ENCODE peak calls at places on chromosomes 11 and 22, in nine cellular contexts. One of them, this sample, is unnamed. For H3K4me1 and H3K9me3, the result is how much of the 10 kb centered on the place peaks cover.

GRCh38 chr11:78228467-78228866 is 39.7 kb downstream of the USP35 start:
- DNase-seq in tibial artery: no peak
- DNase-seq in PC-3: peak
- DNase-seq in left ventricle myocardium inferior: no peak
- DNase-seq in A673: peak
- DNase-seq in CD8-positive, alpha-beta T cell: no peak
- DNase-seq in K562: peak
- DNase-seq in HCT116: peak
- DNase-seq in osteoblast: no peak
- DNase-seq in this sample: no peak

GRCh38 chr11:83063073-83063754 is 8.5 kb downstream of the RAB30 start:
- DNase-seq in tibial artery: no peak
- DNase-seq in PC-3: peak
- DNase-seq in left ventricle myocardium inferior: no peak
- DNase-seq in A673: peak
- DNase-seq in CD8-positive, alpha-beta T cell: no peak
- DNase-seq in K562: no peak
- DNase-seq in HCT116: no peak
- DNase-seq in osteoblast: peak
- DNase-seq in this sample: no peak

GRCh38 chr22:45504703-45505341 is 2.1 kb downstream of the FBLN1 start:
- DNase-seq in tibial artery: peak
- DNase-seq in PC-3: no peak
- DNase-seq in left ventricle myocardium inferior: peak
- DNase-seq in A673: peak
- DNase-seq in CD8-positive, alpha-beta T cell: no peak
- DNase-seq in K562: no peak
- DNase-seq in HCT116: no peak
- DNase-seq in osteoblast: peak
- DNase-seq in this sample: no peak

GRCh38 chr11:131041331-131042040 is 125.2 kb upstream of the SNX19 start:
- DNase-seq in tibial artery: no peak
- DNase-seq in PC-3: peak
- DNase-seq in left ventricle myocardium inferior: no peak
- DNase-seq in A673: no peak
- DNase-seq in CD8-positive, alpha-beta T cell: no peak
- DNase-seq in K562: no peak
- DNase-seq in HCT116: no peak
- DNase-seq in osteoblast: no peak
- DNase-seq in this sample: no peak

GRCh38 chr11:126645206-126645605 is 289.7 kb downstream of the ST3GAL4 start:
- DNase-seq in tibial artery: no peak
- DNase-seq in PC-3: no peak
- DNase-seq in left ventricle myocardium inferior: no peak
- DNase-seq in A673: no peak
- DNase-seq in CD8-positive, alpha-beta T cell: no peak
- DNase-seq in K562: no peak
- DNase-seq in HCT116: no peak
- DNase-seq in osteoblast: peak
- DNase-seq in this sample: no peak

GRCh38 chr11:47388697-47389576 is 10.6 kb upstream of the SPI1 start:
- DNase-seq in tibial artery: no peak
- DNase-seq in PC-3: no peak
- DNase-seq in left ventricle myocardium inferior: no peak
- DNase-seq in A673: no peak
- DNase-seq in CD8-positive, alpha-beta T cell: no peak
- DNase-seq in K562: no peak
- DNase-seq in HCT116: no peak
- DNase-seq in osteoblast: peak
- DNase-seq in this sample: no peak

GRCh38 chr11:117868815-117869642 is 7.4 kb downstream of the FXYD6 start:
- DNase-seq in tibial artery: no peak
- DNase-seq in PC-3: no peak
- DNase-seq in left ventricle myocardium inferior: no peak
- DNase-seq in A673: no peak
- DNase-seq in CD8-positive, alpha-beta T cell: no peak
- DNase-seq in K562: no peak
- DNase-seq in HCT116: no peak
- DNase-seq in osteoblast: no peak
- DNase-seq in this sample: no peak

GRCh38 chr11:104005234-104005855 is 31.1 kb upstream of the DDI1 start:
- DNase-seq in tibial artery: no peak
- DNase-seq in PC-3: peak
- DNase-seq in left ventricle myocardium inferior: no peak
- DNase-seq in A673: no peak
- DNase-seq in CD8-positive, alpha-beta T cell: no peak
- DNase-seq in K562: no peak
- DNase-seq in HCT116: no peak
- DNase-seq in osteoblast: no peak
- DNase-seq in this sample: no peak

GRCh38 chr11:58888579-58888978 is 44.1 kb upstream of the GLYATL2 start:
- DNase-seq in tibial artery: no peak
- DNase-seq in PC-3: no peak
- DNase-seq in left ventricle myocardium inferior: no peak
- DNase-seq in A673: no peak
- DNase-seq in CD8-positive, alpha-beta T cell: no peak
- DNase-seq in K562: no peak
- DNase-seq in HCT116: no peak
- DNase-seq in osteoblast: no peak
- DNase-seq in this sample: no peak

GRCh38 chr11:69881467-69882269 is 62.5 kb upstream of the FGF3 start:
- DNase-seq in tibial artery: no peak
- DNase-seq in PC-3: no peak
- DNase-seq in left ventricle myocardium inferior: peak
- DNase-seq in A673: no peak
- DNase-seq in CD8-positive, alpha-beta T cell: no peak
- DNase-seq in K562: peak
- DNase-seq in HCT116: no peak
- DNase-seq in osteoblast: no peak
- DNase-seq in this sample: peak

GRCh38 chr22:31238057-31238456 is 26.0 kb downstream of the LIMK2 start:
- DNase-seq in tibial artery: no peak
- DNase-seq in PC-3: peak
- DNase-seq in left ventricle myocardium inferior: no peak
- DNase-seq in A673: no peak
- DNase-seq in CD8-positive, alpha-beta T cell: no peak
- DNase-seq in K562: no peak
- DNase-seq in HCT116: no peak
- DNase-seq in osteoblast: no peak
- DNase-seq in this sample: no peak

GRCh38 chr11:44755553-44756505 is 29.1 kb downstream of the TSPAN18 start:
- DNase-seq in tibial artery: peak
- DNase-seq in PC-3: no peak
- DNase-seq in left ventricle myocardium inferior: no peak
- DNase-seq in A673: no peak
- DNase-seq in CD8-positive, alpha-beta T cell: no peak
- DNase-seq in K562: no peak
- DNase-seq in HCT116: no peak
- DNase-seq in osteoblast: no peak
- DNase-seq in this sample: peak

GRCh38 chr11:102361100-102362021 is 14.3 kb downstream of the BIRC2 start:
- DNase-seq in tibial artery: no peak
- DNase-seq in PC-3: no peak
- DNase-seq in left ventricle myocardium inferior: no peak
- DNase-seq in A673: no peak
- DNase-seq in CD8-positive, alpha-beta T cell: peak
- DNase-seq in K562: no peak
- DNase-seq in HCT116: no peak
- DNase-seq in osteoblast: no peak
- DNase-seq in this sample: no peak

GRCh38 chr22:37046589-37046988 is 5.0 kb upstream of the KCTD17 start:
- DNase-seq in tibial artery: no peak
- DNase-seq in PC-3: no peak
- DNase-seq in left ventricle myocardium inferior: no peak
- DNase-seq in A673: no peak
- DNase-seq in CD8-positive, alpha-beta T cell: no peak
- DNase-seq in K562: no peak
- DNase-seq in HCT116: no peak
- DNase-seq in osteoblast: peak
- DNase-seq in this sample: no peak

GRCh38 chr11:73753938-73754337 is 6.9 kb downstream of the RAB6A start:
- DNase-seq in tibial artery: no peak
- DNase-seq in PC-3: no peak
- DNase-seq in left ventricle myocardium inferior: no peak
- DNase-seq in A673: no peak
- DNase-seq in CD8-positive, alpha-beta T cell: no peak
- DNase-seq in K562: no peak
- DNase-seq in HCT116: no peak
- DNase-seq in osteoblast: no peak
- DNase-seq in this sample: no peak

GRCh38 chr11:65425971-65426838 is 3.6 kb downstream of the NEAT1 start:
- DNase-seq in tibial artery: peak
- DNase-seq in PC-3: peak
- DNase-seq in left ventricle myocardium inferior: no peak
- DNase-seq in A673: peak
- DNase-seq in CD8-positive, alpha-beta T cell: no peak
- DNase-seq in K562: peak
- DNase-seq in HCT116: peak
- DNase-seq in osteoblast: no peak
- DNase-seq in this sample: no peak

GRCh38 chr11:90639687-90640086 is 416.8 kb upstream of the CHORDC1 start:
- DNase-seq in tibial artery: no peak
- DNase-seq in PC-3: peak
- DNase-seq in left ventricle myocardium inferior: no peak
- DNase-seq in A673: peak
- DNase-seq in CD8-positive, alpha-beta T cell: no peak
- DNase-seq in K562: no peak
- DNase-seq in HCT116: no peak
- DNase-seq in osteoblast: no peak
- DNase-seq in this sample: no peak

GRCh38 chr11:12826441-12826840 is 152.2 kb downstream of the TEAD1 start:
- DNase-seq in tibial artery: no peak
- DNase-seq in PC-3: no peak
- DNase-seq in left ventricle myocardium inferior: no peak
- DNase-seq in A673: no peak
- DNase-seq in CD8-positive, alpha-beta T cell: no peak
- DNase-seq in K562: no peak
- DNase-seq in HCT116: no peak
- DNase-seq in osteoblast: no peak
- DNase-seq in this sample: no peak

GRCh38 chr22:37222440-37222971 is 10.2 kb upstream of the SSTR3 start:
- DNase-seq in tibial artery: no peak
- DNase-seq in PC-3: no peak
- DNase-seq in left ventricle myocardium inferior: no peak
- DNase-seq in A673: no peak
- DNase-seq in CD8-positive, alpha-beta T cell: no peak
- DNase-seq in K562: no peak
- DNase-seq in HCT116: no peak
- DNase-seq in osteoblast: no peak
- DNase-seq in this sample: no peak

GRCh38 chr11:34564807-34565241 is 51.2 kb upstream of the ELF5 start:
- DNase-seq in tibial artery: peak
- DNase-seq in PC-3: no peak
- DNase-seq in left ventricle myocardium inferior: no peak
- DNase-seq in A673: no peak
- DNase-seq in CD8-positive, alpha-beta T cell: no peak
- DNase-seq in K562: no peak
- DNase-seq in HCT116: no peak
- DNase-seq in osteoblast: no peak
- DNase-seq in this sample: no peak

GRCh38 chr11:71103266-71103665 is 149.1 kb downstream of the SHANK2 start:
- DNase-seq in tibial artery: no peak
- DNase-seq in PC-3: peak
- DNase-seq in left ventricle myocardium inferior: no peak
- DNase-seq in A673: no peak
- DNase-seq in CD8-positive, alpha-beta T cell: no peak
- DNase-seq in K562: no peak
- DNase-seq in HCT116: no peak
- DNase-seq in osteoblast: peak
- DNase-seq in this sample: no peak

GRCh38 chr11:27352781-27353180 is 10.2 kb downstream of the CCDC34 start:
- DNase-seq in tibial artery: no peak
- DNase-seq in PC-3: no peak
- DNase-seq in left ventricle myocardium inferior: no peak
- DNase-seq in A673: no peak
- DNase-seq in CD8-positive, alpha-beta T cell: no peak
- DNase-seq in K562: no peak
- DNase-seq in HCT116: no peak
- DNase-seq in osteoblast: no peak
- DNase-seq in this sample: no peak

DNA sequence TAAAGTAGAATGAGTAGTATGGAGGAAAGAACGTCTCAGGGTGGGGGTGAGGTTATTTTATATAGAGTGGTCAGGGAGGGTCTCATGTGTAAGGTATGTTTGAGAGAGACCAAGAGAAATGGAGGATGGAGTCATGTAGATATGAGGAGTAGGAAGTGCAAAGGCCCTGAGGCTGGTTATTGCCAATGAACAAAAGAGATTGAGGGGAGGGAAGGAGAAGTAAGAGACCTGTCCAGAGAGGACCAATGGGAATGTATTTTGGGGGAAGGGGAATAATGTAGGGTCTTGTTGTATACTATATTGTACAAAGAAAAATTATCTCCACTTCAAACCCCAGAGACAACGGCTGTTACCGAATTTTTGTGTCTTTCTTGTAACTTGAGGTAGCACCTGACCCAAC is 9.8 kb downstream of the CTNND1 start:
- DNase-seq in tibial artery: no peak
- DNase-seq in PC-3: no peak
- DNase-seq in left ventricle myocardium inferior: no peak
- DNase-seq in A673: no peak
- DNase-seq in CD8-positive, alpha-beta T cell: no peak
- DNase-seq in K562: no peak
- DNase-seq in HCT116: no peak
- DNase-seq in osteoblast: no peak
- DNase-seq in this sample: no peak
- H3K4me1 ChIP-seq in tibial artery: under half
- H3K4me1 ChIP-seq in PC-3: half or more
- H3K4me1 ChIP-seq in left ventricle myocardium inferior: half or more
- H3K4me1 ChIP-seq in A673: under half
- H3K4me1 ChIP-seq in CD8-positive, alpha-beta T cell: under half
- H3K4me1 ChIP-seq in K562: under half
- H3K4me1 ChIP-seq in HCT116: half or more
- H3K4me1 ChIP-seq in osteoblast: under half
- H3K4me1 ChIP-seq in this sample: under half

GRCh38 chr11:119691020-119691666 is 37.9 kb downstream of the NECTIN1 start:
- DNase-seq in tibial artery: no peak
- DNase-seq in PC-3: no peak
- DNase-seq in left ventricle myocardium inferior: no peak
- DNase-seq in A673: no peak
- DNase-seq in CD8-positive, alpha-beta T cell: peak
- DNase-seq in K562: no peak
- DNase-seq in HCT116: no peak
- DNase-seq in osteoblast: no peak
- DNase-seq in this sample: no peak
- H3K4me3 ChIP-seq in tibial artery: no peak
- H3K4me3 ChIP-seq in PC-3: no peak
- H3K4me3 ChIP-seq in left ventricle myocardium inferior: no peak
- H3K4me3 ChIP-seq in A673: no peak
- H3K4me3 ChIP-seq in CD8-positive, alpha-beta T cell: no peak
- H3K4me3 ChIP-seq in K562: no peak
- H3K4me3 ChIP-seq in HCT116: no peak
- H3K4me3 ChIP-seq in osteoblast: no peak
- H3K4me3 ChIP-seq in this sample: no peak

GRCh38 chr22:27487600-27488450 is 313.7 kb downstream of the MN1 start:
- DNase-seq in tibial artery: no peak
- DNase-seq in PC-3: peak
- DNase-seq in left ventricle myocardium inferior: no peak
- DNase-seq in A673: no peak
- DNase-seq in CD8-positive, alpha-beta T cell: no peak
- DNase-seq in K562: no peak
- DNase-seq in HCT116: no peak
- DNase-seq in osteoblast: peak
- DNase-seq in this sample: no peak
- H3K9me3 ChIP-seq in tibial artery: under half
- H3K9me3 ChIP-seq in PC-3: under half
- H3K9me3 ChIP-seq in left ventricle myocardium inferior: under half
- H3K9me3 ChIP-seq in A673: under half
- H3K9me3 ChIP-seq in CD8-positive, alpha-beta T cell: under half
- H3K9me3 ChIP-seq in K562: under half
- H3K9me3 ChIP-seq in HCT116: under half
- H3K9me3 ChIP-seq in osteoblast: under half
- H3K9me3 ChIP-seq in this sample: under half

GRCh38 chr11:114082415-114082748 is 22.9 kb downstream of the ZBTB16 start:
- DNase-seq in tibial artery: no peak
- DNase-seq in PC-3: no peak
- DNase-seq in left ventricle myocardium inferior: no peak
- DNase-seq in A673: no peak
- DNase-seq in CD8-positive, alpha-beta T cell: no peak
- DNase-seq in K562: peak
- DNase-seq in HCT116: no peak
- DNase-seq in osteoblast: no peak
- DNase-seq in this sample: no peak
- H3K4me1 ChIP-seq in tibial artery: under half
- H3K4me1 ChIP-seq in PC-3: under half
- H3K4me1 ChIP-seq in left ventricle myocardium inferior: half or more
- H3K4me1 ChIP-seq in A673: under half
- H3K4me1 ChIP-seq in CD8-positive, alpha-beta T cell: under half
- H3K4me1 ChIP-seq in K562: under half
- H3K4me1 ChIP-seq in HCT116: under half
- H3K4me1 ChIP-seq in osteoblast: under half
- H3K4me1 ChIP-seq in this sample: under half

This sample was measured in BE2C.